ENCODE peak calls at places on chromosome 5, in nine cellular contexts. L is M059J; E is activated naive CD4-positive, alpha-beta T cell treated with Interleukin-2 at 50 U/mL for 16 hours; A is stimulated activated CD4-positive, alpha-beta T cell treated with anti-CD3 and anti-CD28 coated beads, Interleukin-1b, Interleukin-23, amount 100 ng/mL, for 1 hour; V is tibial artery; D is hypothalamus; J is EL; K is fibroblast of the aortic adventitia; Q is foreskin keratinocyte. M is an unnamed sample.

GRCh38 chr5:93593476-93594060 is 10.5 kb downstream of the NR2F1 start:
- DNase-seq in V (no peak), J (no peak), A (no peak), L (no peak), D (no peak), K (no peak), Q (no peak), E (no peak), M (no peak)

GRCh38 chr5:22918511-22918910 is 65.4 kb upstream of the CDH12 start:
- DNase-seq in L (no peak), V (no peak), D (no peak), E (no peak), K (no peak), A (no peak), Q (no peak), J (no peak), M (no peak)

GRCh38 chr5:10046681-10047080 is 203.0 kb downstream of the ATPSCKMT start:
- DNase-seq in D (no peak), L (no peak), Q (no peak), K (no peak), V (no peak), E (no peak), J (no peak), A (no peak), M (no peak)

GRCh38 chr5:65855758-65856157 is 70.6 kb upstream of the ERBIN start:
- DNase-seq in Q (no peak), A (no peak), J (no peak), L (peak; percentile 41), K (no peak), V (no peak), D (no peak), E (no peak), M (no peak)

GRCh38 chr5:68011801-68012200 is 203.8 kb upstream of the PIK3R1 start:
- DNase-seq in Q (no peak), J (peak; percentile 45), K (no peak), D (no peak), L (no peak), V (no peak), E (no peak), A (no peak), M (no peak)

GRCh38 chr5:147743686-147744332 is 38.7 kb downstream of the JAKMIP2 start:
- DNase-seq in K (no peak), D (no peak), Q (no peak), E (no peak), V (no peak), A (no peak), J (no peak), L (no peak), M (no peak)

GRCh38 chr5:12799165-12799564 is 894.9 kb upstream of the CTNND2 start:
- DNase-seq in Q (no peak), A (no peak), J (no peak), E (no peak), D (no peak), L (no peak), V (no peak), K (no peak), M (no peak)

GRCh38 chr5:37721447-37721871 is 118.4 kb downstream of the GDNF start:
- DNase-seq in A (no peak), E (peak; percentile 24), V (no peak), D (no peak), J (no peak), K (no peak), Q (no peak), L (peak; percentile 29), M (peak; percentile 63)

GRCh38 chr5:112795944-112796678 is 58.4 kb downstream of the APC start:
- DNase-seq in J (no peak), Q (no peak), A (no peak), E (no peak), V (no peak), K (no peak), D (no peak), L (no peak), M (no peak)

GRCh38 chr5:34042302-34042701 is 711 bp downstream of the C1QTNF3 start:
- DNase-seq in V (peak; percentile 59), D (no peak), J (no peak), K (no peak), E (no peak), Q (no peak), L (no peak), A (no peak), M (no peak)

M was measured in activated effector memory CD4-positive, alpha-beta T cell treated with anti-CD3 and anti-CD28 coated beads, Interleukin-2, amount 50 U/mL, for 16 hours.